ENCODE peak calls at places on chromosomes 2 and 18, in nine cellular contexts. Y is left ventricle myocardium inferior; C is cardiac fibroblast; R is stimulated activated CD8-positive, alpha-beta memory T cell treated with anti-CD3 and anti-CD28 coated beads, Interleukin-15, amount 100 ng/mL, for 24 hours; J is right atrium auricular region; V is effector memory CD8-positive, alpha-beta T cell; A is HT1080; D is T-helper 2 cell treated with Interferon-gamma antibody and Interleukin-4, amounts not matched to agents 5 μg/mL and 100 μg/mL, for 36 hours; T is Caco-2. P is an unnamed sample.
A peak's percentile ranks its signal among the peaks of the same experiment; 100 is the strongest.

GRCh38 chr2:219727771-219728429 is 100.5 kb downstream of the SLC4A3 start:
- DNase-seq in Y (no peak), D (no peak), V (no peak), J (peak; percentile 63), T (no peak), R (no peak), A (no peak), C (peak; percentile 67), P (no peak)

GRCh38 chr2:58954880-58955385 is 713.8 kb upstream of the FANCL start:
- DNase-seq in T (no peak), J (no peak), C (no peak), D (no peak), V (no peak), Y (no peak), A (no peak), R (no peak), P (no peak)

GRCh38 chr2:69789129-69789528 is 40.3 kb upstream of the GMCL1 start:
- DNase-seq in R (no peak), T (peak; percentile 89), A (no peak), Y (no peak), V (no peak), J (peak; percentile 66), D (no peak), C (peak; percentile 79), P (peak; percentile 54)

GRCh38 chr2:29848566-29849310 is 72.6 kb downstream of the ALK start:
- DNase-seq in Y (no peak), D (no peak), T (no peak), R (no peak), A (no peak), V (no peak), C (no peak), J (no peak), P (no peak)

GRCh38 chr2:228646061-228646460 is 464.6 kb upstream of the SPHKAP start:
- DNase-seq in T (no peak), J (no peak), V (no peak), R (no peak), C (no peak), D (no peak), A (peak; percentile 9), Y (no peak), P (no peak)

GRCh38 chr2:196170681-196171247 is 614 bp downstream of the STK17B start:
- DNase-seq in Y (peak; percentile 30), R (no peak), V (peak; percentile 53), J (no peak), D (no peak), T (no peak), A (no peak), C (peak; percentile 43), P (peak; percentile 64)

GRCh38 chr2:99709229-99709628 is 219.4 kb upstream of the REV1 start:
- DNase-seq in T (no peak), A (no peak), J (no peak), V (no peak), D (no peak), Y (no peak), R (no peak), C (no peak), P (no peak)

GRCh38 chr2:151945186-151945585 is 117.0 kb upstream of the ARL5A start:
- DNase-seq in T (no peak), V (no peak), C (no peak), J (no peak), Y (no peak), A (no peak), D (no peak), R (no peak), P (no peak)

GRCh38 chr18:55869965-55870585 is 282.1 kb upstream of the TCF4 start:
- DNase-seq in R (no peak), T (no peak), Y (peak; percentile 33), C (peak; percentile 43), V (no peak), D (no peak), A (peak; percentile 34), J (peak; percentile 77), P (peak; percentile 45)

GRCh38 chr2:129481306-129482219 is 497.9 kb upstream of the RAB6C start:
- DNase-seq in Y (no peak), R (no peak), J (no peak), V (no peak), T (no peak), A (no peak), C (no peak), D (no peak), P (no peak)

GRCh38 chr2:160397530-160397865 is 96.1 kb downstream of the RBMS1 start:
- DNase-seq in J (no peak), D (no peak), A (peak; percentile 48), R (no peak), V (no peak), T (no peak), Y (no peak), C (peak; percentile 55), P (peak; percentile 54)

GRCh38 chr2:240960963-240961876 is 37.2 kb upstream of the SNED1 start:
- DNase-seq in C (peak; percentile 61), V (no peak), A (no peak), D (no peak), R (no peak), Y (no peak), T (no peak), J (peak; percentile 59), P (no peak)

GRCh38 chr18:24989760-24990547 is 362.0 kb downstream of the ZNF521 start:
- DNase-seq in D (no peak), C (no peak), V (no peak), T (no peak), J (no peak), A (peak; percentile 32), Y (no peak), R (no peak), P (no peak)

GRCh38 chr2:179991344-179991743 is 15.8 kb downstream of the CWC22 start:
- DNase-seq in T (peak; percentile 39), Y (no peak), R (no peak), A (peak; percentile 22), J (no peak), V (no peak), C (peak; percentile 17), D (no peak), P (no peak)

GRCh38 chr2:79994915-79995419 is 309.6 kb downstream of the LRRTM1 start:
- DNase-seq in A (no peak), R (no peak), Y (no peak), T (no peak), V (no peak), D (no peak), J (no peak), C (no peak), P (no peak)

GRCh38 chr2:191691016-191691725 is 13.2 kb downstream of the NABP1 start:
- DNase-seq in D (no peak), J (no peak), Y (no peak), T (peak; percentile 56), R (no peak), V (peak; percentile 65), C (peak; percentile 90), A (peak; percentile 76), P (peak; percentile 63)

GRCh38 chr2:208064220-208064951 is 39.1 kb upstream of the PLEKHM3 start:
- DNase-seq in D (no peak), V (no peak), A (peak; percentile 92), Y (no peak), R (no peak), J (no peak), C (peak; percentile 74), T (no peak), P (peak; percentile 93)

GRCh38 chr18:74540689-74541421 is 6.6 kb downstream of the CNDP1 start:
- DNase-seq in D (no peak), R (no peak), T (no peak), V (peak; percentile 21), Y (no peak), J (no peak), C (no peak), A (no peak), P (no peak)

GRCh38 chr2:23803965-23804542 is 122.9 kb downstream of the ATAD2B start:
- DNase-seq in R (no peak), J (no peak), D (no peak), T (no peak), V (no peak), C (peak; percentile 43), Y (peak; percentile 31), A (peak; percentile 29), P (peak; percentile 48)

GRCh38 chr18:50163505-50163904 is 31.4 kb downstream of the MYO5B start:
- DNase-seq in V (no peak), J (no peak), D (no peak), A (no peak), Y (no peak), R (no peak), T (no peak), C (no peak), P (no peak)

GRCh38 chr18:76557026-76557575 is 62.1 kb upstream of the ZNF516 start:
- DNase-seq in V (no peak), Y (no peak), R (no peak), C (no peak), D (no peak), T (no peak), A (no peak), J (no peak), P (no peak)

GRCh38 chr2:55620123-55620779 is 2.8 kb upstream of the PPP4R3B start:
- DNase-seq in J (no peak), Y (no peak), D (peak; percentile 12), R (no peak), V (no peak), A (peak; percentile 31), T (no peak), C (peak; percentile 16), P (peak; percentile 34)

GRCh38 chr2:45888167-45888566 is 236.7 kb downstream of the PRKCE start:
- DNase-seq in J (no peak), Y (no peak), C (peak; percentile 82), D (no peak), A (no peak), V (no peak), T (no peak), R (no peak), P (no peak)

GRCh38 chr2:227025510-227025909 is 138.5 kb downstream of the COL4A4 start:
- DNase-seq in J (no peak), R (no peak), A (no peak), V (no peak), C (no peak), D (no peak), Y (no peak), T (no peak), P (no peak)

GRCh38 chr2:215461836-215462532 is 26.1 kb upstream of the FN1 start:
- DNase-seq in C (peak; percentile 55), T (no peak), A (peak; percentile 41), J (no peak), R (no peak), Y (no peak), D (no peak), V (no peak), P (peak; percentile 79)

GRCh38 chr2:12169721-12170120 is 423.3 kb downstream of the LPIN1 start:
- DNase-seq in C (peak; percentile 93), T (no peak), Y (peak; percentile 39), V (no peak), J (peak; percentile 83), R (no peak), A (peak; percentile 78), D (no peak), P (peak; percentile 77)

GRCh38 chr2:129887688-129888266 is 91.7 kb upstream of the RAB6C start:
- DNase-seq in V (no peak), J (no peak), R (no peak), D (no peak), C (no peak), A (no peak), Y (no peak), T (no peak), P (no peak)

GRCh38 chr2:197306691-197307030 is 3.9 kb downstream of the ANKRD44 start:
- DNase-seq in J (no peak), T (no peak), C (no peak), D (peak; percentile 40), Y (peak; percentile 27), A (peak; percentile 38), V (no peak), R (no peak), P (peak; percentile 58)

GRCh38 chr2:25692143-25692542 is 18.8 kb upstream of the DTNB start:
- DNase-seq in T (no peak), J (no peak), D (no peak), C (peak; percentile 53), A (no peak), V (no peak), R (no peak), Y (no peak), P (peak; percentile 32)

GRCh38 chr2:166031054-166031453 is 77.5 kb upstream of the TTC21B start:
- DNase-seq in Y (no peak), A (peak; percentile 32), T (no peak), R (no peak), C (no peak), J (no peak), V (no peak), D (no peak), P (peak; percentile 67)

GRCh38 chr2:237441605-237442004 is 27.6 kb upstream of the COL6A3 start:
- DNase-seq in C (peak; percentile 70), A (no peak), J (no peak), Y (no peak), T (no peak), R (no peak), V (no peak), D (peak; percentile 54), P (no peak)